ENCODE peak calls at places on chromosome 9, in five cellular contexts. T is GM12878, O is H1, W is HepG2, E is K562. F is an unnamed sample.
A peak's percentile ranks its signal among the peaks of the same experiment; 100 is the strongest.

GRCh38 chr9:107153336-107153735 is 129.7 kb upstream of the RAD23B start:
- DNase-seq in W (no peak), O (no peak), E (no peak), T (no peak), F (no peak)

GRCh38 chr9:93897075-93897970 is 57.8 kb downstream of the BARX1 start:
- DNase-seq in O (no peak), W (no peak), E (peak; percentile 7), T (no peak), F (no peak)

GRCh38 chr9:136339173-136339957 is 12.0 kb downstream of the GPSM1 start:
- DNase-seq in T (no peak), W (peak; percentile 62), O (no peak), E (peak; percentile 71), F (no peak)

GRCh38 chr9:124020520-124021384 is 9.2 kb downstream of the LHX2 start:
- DNase-seq in O (no peak), E (no peak), W (no peak), T (no peak), F (no peak)

GRCh38 chr9:36136894-36137391 is 410 bp downstream of the GLIPR2 start:
- DNase-seq in T (no peak), W (no peak), O (no peak), E (no peak), F (no peak)

GRCh38 chr9:129336130-129336528 is 158.1 kb upstream of the IER5L start:
- DNase-seq in T (no peak), W (no peak), O (no peak), E (no peak), F (no peak)

GRCh38 chr9:18976368-18977238 is 56.4 kb downstream of the SAXO1 start:
- DNase-seq in O (no peak), W (no peak), E (no peak), T (no peak), F (no peak)

GRCh38 chr9:109232449-109232848 is 65.4 kb upstream of the FRRS1L start:
- DNase-seq in O (no peak), W (no peak), T (no peak), E (no peak), F (no peak)

GRCh38 chr9:120080781-120081180 is 499.2 kb downstream of the CDK5RAP2 start:
- DNase-seq in O (no peak), W (no peak), T (no peak), E (no peak), F (no peak)

GRCh38 chr9:121902483-121903135 is 190.5 kb downstream of the TTLL11 start:
- DNase-seq in E (no peak), T (peak; percentile 15), O (no peak), W (no peak), F (no peak)

GRCh38 chr9:121700165-121700830 is 48.9 kb downstream of the DAB2IP start:
- DNase-seq in O (no peak), T (no peak), W (no peak), E (no peak), F (no peak)

DNA sequence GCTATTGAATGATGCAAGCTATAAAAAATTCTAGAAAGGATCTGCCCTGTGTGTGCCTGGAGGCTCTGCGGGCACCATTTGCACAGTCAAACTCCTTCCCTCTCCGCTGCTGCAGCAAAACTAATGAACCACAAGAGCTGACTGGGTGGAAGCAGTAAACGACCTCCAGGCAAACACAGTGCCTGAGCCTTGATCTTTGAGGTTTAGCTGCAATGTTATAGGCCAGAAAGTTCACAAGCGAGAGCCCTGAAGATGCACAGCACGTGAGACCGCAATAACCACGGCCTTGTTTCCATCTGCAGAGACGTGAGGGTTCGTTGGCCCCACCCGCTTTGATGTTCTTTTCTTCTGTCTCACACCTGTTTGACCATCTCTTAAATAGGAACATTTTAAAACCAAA is 69.2 kb upstream of the S1PR3 start:
- DNase-seq in T (peak; percentile 13), E (no peak), O (no peak), W (no peak), F (no peak)
- TF ChIP-seq SP1 in T (no peak), E (no peak), O (no peak), W (no peak), F (no peak)

GRCh38 chr9:132234501-132235045 is 72.7 kb downstream of the NTNG2 start:
- DNase-seq in W (no peak), E (no peak), T (no peak), O (no peak), F (no peak)
- H3K27me3 ChIP-seq in W (peaks cover 5% of the 10 kb centered on the region), E (peaks cover 23% of the 10 kb centered on the region), T (no peaks in the 10 kb centered on the region), O (no peaks in the 10 kb centered on the region), F (no peaks in the 10 kb centered on the region)

DNA sequence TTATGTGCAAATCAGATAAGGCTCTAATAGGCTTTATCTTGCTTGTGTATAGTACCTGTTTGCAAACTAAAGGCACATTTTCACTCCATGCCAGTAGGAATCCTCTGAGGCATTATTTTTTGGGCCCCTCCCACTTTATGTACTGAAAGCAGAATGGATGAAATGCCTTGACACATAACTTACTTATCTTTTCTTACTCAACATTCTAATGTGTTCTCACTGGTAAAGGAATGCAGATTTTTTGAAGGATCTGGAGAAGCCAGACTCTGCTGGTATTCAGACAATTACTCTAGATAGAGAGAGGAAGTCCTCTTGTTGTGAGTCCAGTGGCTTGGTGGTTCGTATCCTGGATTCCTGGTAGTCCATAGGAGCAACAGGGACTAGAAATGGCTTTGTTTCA is 336.7 kb downstream of the CCDC171 start:
- DNase-seq in W (no peak), E (no peak), T (no peak), O (no peak), F (no peak)
- TF ChIP-seq SP1 in W (no peak), E (no peak), T (no peak), O (no peak), F (no peak)

DNA sequence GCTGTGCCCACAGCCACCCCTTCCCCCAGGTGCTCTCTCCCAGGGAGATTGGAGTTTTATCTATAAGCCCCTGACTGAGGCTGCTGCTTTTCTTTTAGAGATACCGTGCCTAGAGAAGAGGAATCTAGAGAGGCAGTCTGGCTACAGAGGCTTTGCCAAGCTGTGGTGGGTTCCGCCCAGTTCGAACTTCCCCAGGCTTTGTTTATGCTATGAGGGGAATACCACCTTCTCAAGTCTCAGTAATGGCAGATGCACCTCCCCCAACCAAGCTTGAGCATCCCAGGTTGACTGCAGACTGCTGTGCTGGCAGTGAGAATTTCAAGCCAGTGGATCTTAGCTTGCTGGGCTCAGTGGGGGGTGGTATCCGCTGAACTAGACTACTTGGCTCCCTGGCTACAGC is 157.4 kb downstream of the CAAP1 start:
- DNase-seq in E (no peak), W (no peak), T (no peak), O (no peak), F (no peak)
- H3K27me3 ChIP-seq in E (no peaks in the 10 kb centered on the region), W (no peaks in the 10 kb centered on the region), T (no peaks in the 10 kb centered on the region), O (no peaks in the 10 kb centered on the region), F (no peaks in the 10 kb centered on the region)

GRCh38 chr9:3848445-3849114 is 322.8 kb upstream of the RFX3 start:
- DNase-seq in O (peak; percentile 47), E (no peak), W (peak; percentile 4), T (no peak), F (no peak)
- TF ChIP-seq SP1 in O (no peak), E (no peak), W (no peak), T (no peak), F (no peak)

GRCh38 chr9:133679056-133679455 is 42.9 kb downstream of the DBH start:
- DNase-seq in O (no peak), E (no peak), T (no peak), W (no peak), F (no peak)

GRCh38 chr9:133677126-133678010 is 41.2 kb downstream of the DBH start:
- DNase-seq in E (no peak), W (no peak), O (no peak), T (no peak), F (no peak)

GRCh38 chr9:133679466-133680051 is 43.4 kb downstream of the DBH start:
- DNase-seq in W (no peak), O (no peak), E (no peak), T (no peak), F (no peak)

GRCh38 chr9:133674091-133674490 is 37.9 kb downstream of the DBH start:
- DNase-seq in T (no peak), O (no peak), W (no peak), E (no peak), F (no peak)

DNA sequence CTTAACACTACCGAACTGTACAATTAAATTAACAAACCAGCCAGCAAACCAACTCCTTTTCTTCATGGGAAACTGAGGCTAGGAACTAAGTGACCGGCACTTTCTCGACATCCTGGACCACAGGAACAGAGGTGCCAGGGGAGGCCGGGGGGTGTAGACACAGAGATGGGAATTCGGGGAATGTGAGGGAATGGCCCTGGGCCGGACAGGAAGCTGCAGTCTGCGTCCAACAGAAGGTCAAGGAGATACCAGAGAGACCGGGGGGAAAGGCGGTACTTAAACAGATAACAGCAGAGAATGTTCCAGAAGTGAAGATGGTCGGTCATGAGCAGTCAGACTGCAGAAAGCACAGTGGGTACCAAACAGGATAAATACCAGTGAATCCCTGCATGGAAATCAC is 40.3 kb downstream of the DBH start:
- DNase-seq in W (no peak), T (no peak), O (no peak), E (no peak), F (no peak)
- H3K27me3 ChIP-seq in W (no peaks in the 10 kb centered on the region), T (no peaks in the 10 kb centered on the region), O (no peaks in the 10 kb centered on the region), E (peaks cover 39% of the 10 kb centered on the region), F (no peaks in the 10 kb centered on the region)

DNA sequence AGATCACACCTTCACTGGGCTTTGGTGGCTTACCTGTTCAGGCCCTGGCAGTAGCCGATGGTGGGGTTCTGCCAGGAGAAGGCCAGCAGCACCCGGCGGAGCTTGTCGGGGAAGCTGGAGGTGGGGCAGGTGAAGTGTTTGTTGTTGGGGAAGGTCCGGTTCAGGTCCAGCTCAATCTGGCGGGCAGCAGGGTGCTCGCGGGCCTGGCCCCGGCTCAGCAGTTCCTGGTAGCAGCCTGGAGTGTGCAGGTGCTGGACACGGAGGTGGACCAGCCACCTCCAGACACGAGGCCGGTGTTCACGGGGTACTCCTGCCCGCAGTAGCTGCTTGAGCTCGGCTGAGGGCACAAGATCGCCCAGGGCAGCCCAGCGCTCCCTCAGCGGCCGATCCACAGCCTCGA is 16.2 kb upstream of the CORO2A start:
- DNase-seq in W (no peak), O (no peak), T (no peak), E (no peak), F (no peak)
- TF ChIP-seq SP1 in W (no peak), O (no peak), T (no peak), E (no peak), F (no peak)

GRCh38 chr9:130665029-130665430 is 636 bp downstream of the PRDM12 start:
- DNase-seq in W (no peak), T (no peak), O (no peak), E (no peak), F (no peak)
- H3K27me3 ChIP-seq in W (peaks cover 27% of the 10 kb centered on the region), T (peaks cover 14% of the 10 kb centered on the region), O (peaks cover 91% of the 10 kb centered on the region), E (peaks cover 61% of the 10 kb centered on the region), F (no peaks in the 10 kb centered on the region)